ENCODE peak calls at places on chromosomes 13 and 19, in four cellular contexts. J, B, K and W are unnamed samples.

GRCh38 chr19:5339950-5340636 is 519 bp downstream of the PTPRS start:
- DNase-seq in K (no peak), B (peak), J (peak), W (peak)

GRCh38 chr13:76816394-76816793 is 69.8 kb downstream of the KCTD12 start:
- DNase-seq in B (no peak), J (no peak), K (no peak), W (no peak)

GRCh38 chr13:108705031-108705430 is 75.6 kb downstream of the MYO16 start:
- DNase-seq in K (no peak), B (no peak), J (no peak), W (no peak)

GRCh38 chr19:769610-770009 is 18.7 kb downstream of the MISP start:
- DNase-seq in B (no peak), J (no peak), K (no peak), W (no peak)

GRCh38 chr19:13881692-13882418 is 4.9 kb downstream of the NANOS3 start:
- DNase-seq in J (no peak), B (peak), K (no peak), W (no peak)

GRCh38 chr13:50910483-50910805 is 853 bp downstream of the RNASEH2B start:
- DNase-seq in J (peak), B (peak), K (no peak), W (peak)

GRCh38 chr19:39160889-39161672 is 35.5 kb downstream of the PAK4 start:
- DNase-seq in B (peak), J (no peak), K (no peak), W (no peak)

GRCh38 chr13:24670927-24671326 is 9.3 kb upstream of the ATP12A start:
- DNase-seq in B (peak), K (no peak), J (no peak), W (peak)

GRCh38 chr19:13984875-13985741 is 21.0 kb downstream of the RFX1 start:
- DNase-seq in B (no peak), J (no peak), K (no peak), W (no peak)

GRCh38 chr13:114044486-114044885 is 70.6 kb upstream of the C13orf46 start:
- DNase-seq in J (no peak), B (no peak), K (no peak), W (no peak)

GRCh38 chr19:18650468-18651001 is 13.7 kb downstream of the KLHL26 start:
- DNase-seq in K (peak), B (no peak), J (no peak), W (no peak)

GRCh38 chr13:114096031-114096485 is 36.4 kb downstream of the RASA3 start:
- DNase-seq in K (no peak), B (no peak), J (no peak), W (no peak)